ENCODE peak calls at places on chromosome 7, in five cellular contexts. R is heart left ventricle, F is body of pancreas, N is HCT116, Q is breast epithelium. M is an unnamed sample.

GRCh38 chr7:70446448-70447143 is 685.3 kb upstream of the GALNT17 start:
- DNase-seq in Q (no peak), F (no peak), R (no peak), N (no peak), M (no peak)

GRCh38 chr7:105015631-105015965 is 1.6 kb downstream of the KMT2E start:
- DNase-seq in Q (no peak), R (peak), F (no peak), N (no peak), M (no peak)

GRCh38 chr7:106448992-106449859 is 164.4 kb upstream of the NAMPT start:
- DNase-seq in N (no peak), R (no peak), F (no peak), Q (no peak), M (no peak)

GRCh38 chr7:156478486-156478885 is 162.1 kb upstream of the RNF32 start:
- DNase-seq in R (no peak), Q (no peak), F (no peak), N (no peak), M (no peak)

GRCh38 chr7:26664735-26665420 is 199.5 kb downstream of the SKAP2 start:
- DNase-seq in Q (no peak), R (no peak), N (no peak), F (peak), M (no peak)

GRCh38 chr7:27389508-27389907 is 146.9 kb downstream of the EVX1 start:
- DNase-seq in Q (no peak), N (no peak), R (peak), F (no peak), M (no peak)

GRCh38 chr7:18177815-18178660 is 150.4 kb upstream of the PRPS1L1 start:
- DNase-seq in N (no peak), F (no peak), R (no peak), Q (no peak), M (no peak)

GRCh38 chr7:157560258-157560654 is 223.5 kb downstream of the DNAJB6 start:
- DNase-seq in Q (no peak), N (no peak), R (no peak), F (no peak), M (no peak)

GRCh38 chr7:91550931-91551330 is 286.7 kb downstream of the FZD1 start:
- DNase-seq in F (no peak), Q (no peak), R (no peak), N (no peak), M (no peak)

GRCh38 chr7:157027568-157028527 is 17.4 kb upstream of the MNX1 start:
- DNase-seq in F (no peak), R (no peak), Q (no peak), N (no peak), M (no peak)

GRCh38 chr7:46934198-46934825 is 647.6 kb downstream of the TNS3 start:
- DNase-seq in R (no peak), F (no peak), Q (no peak), N (no peak), M (no peak)

GRCh38 chr7:149558149-149558861 is 60.7 kb upstream of the ZNF746 start:
- DNase-seq in N (peak), F (no peak), Q (no peak), R (no peak), M (no peak)

GRCh38 chr7:71770269-71770907 is 638.4 kb downstream of the GALNT17 start:
- DNase-seq in F (peak), N (no peak), R (no peak), Q (no peak), M (no peak)

GRCh38 chr7:35389636-35390035 is 135.7 kb upstream of the TBX20 start:
- DNase-seq in R (no peak), Q (no peak), F (no peak), N (no peak), M (no peak)

GRCh38 chr7:78225534-78225933 is 427.0 kb downstream of the PHTF2 start:
- DNase-seq in Q (no peak), F (no peak), R (no peak), N (no peak), M (peak)

GRCh38 chr7:114539575-114539974 is 125.0 kb downstream of the FOXP2 start:
- DNase-seq in N (peak), Q (no peak), R (no peak), F (peak), M (no peak)

GRCh38 chr7:137909042-137909441 is 62.3 kb upstream of the DGKI start:
- DNase-seq in R (no peak), F (no peak), Q (no peak), N (no peak), M (peak)

GRCh38 chr7:11557627-11558026 is 274.4 kb downstream of the THSD7A start:
- DNase-seq in N (peak), Q (no peak), R (no peak), F (no peak), M (no peak)

GRCh38 chr7:123437447-123437995 is 96.9 kb downstream of the IQUB start:
- DNase-seq in Q (no peak), R (no peak), N (no peak), F (no peak), M (no peak)

DNA sequence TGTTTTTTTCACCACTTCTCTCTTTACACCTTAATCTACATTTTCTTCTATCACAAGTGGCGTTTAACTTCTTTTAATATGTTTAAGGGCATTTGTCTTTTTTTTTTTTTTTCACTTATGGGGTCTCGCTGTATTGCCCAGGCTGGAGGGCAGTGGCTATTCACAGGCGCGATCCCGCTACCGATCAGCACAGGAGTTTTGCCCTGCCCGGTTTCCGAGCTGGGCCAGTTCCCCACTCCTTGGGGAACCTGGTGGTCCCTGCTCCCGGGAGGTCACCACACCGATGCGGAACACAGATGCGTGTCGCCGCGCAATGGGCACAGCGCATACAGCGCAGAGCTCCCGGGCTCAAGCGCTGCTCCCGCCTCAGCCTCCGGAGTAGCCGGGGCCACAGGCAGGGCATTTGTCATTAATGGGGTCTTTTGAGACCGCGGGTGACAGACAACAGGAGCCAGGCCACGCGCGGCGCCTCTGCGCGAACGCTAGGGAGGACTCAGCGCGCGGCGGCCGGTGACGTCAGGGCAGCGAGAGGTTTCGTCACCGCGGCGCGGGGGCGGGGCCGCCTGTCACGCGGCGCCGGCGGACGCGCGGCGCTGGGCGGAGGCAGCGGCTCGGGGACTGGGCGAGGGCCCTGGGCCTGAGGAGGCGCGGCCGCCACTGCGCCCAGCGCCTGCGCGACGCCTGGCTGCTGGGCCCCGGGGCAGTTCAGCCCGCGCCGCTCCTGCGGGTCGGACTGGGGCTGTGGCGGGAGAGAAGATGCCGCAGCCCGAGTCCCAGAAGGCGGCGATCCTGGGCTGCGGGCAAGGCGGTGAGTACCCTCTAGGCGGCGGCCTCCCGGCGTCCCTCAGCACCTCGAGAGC is at the start of gene GALNT11:
- DNase-seq in Q (peak), F (peak), N (peak), R (peak), M (peak)
- TF ChIP-seq POLR2A in Q (peak), F (peak), N (peak), R (peak), M (peak)

DNA sequence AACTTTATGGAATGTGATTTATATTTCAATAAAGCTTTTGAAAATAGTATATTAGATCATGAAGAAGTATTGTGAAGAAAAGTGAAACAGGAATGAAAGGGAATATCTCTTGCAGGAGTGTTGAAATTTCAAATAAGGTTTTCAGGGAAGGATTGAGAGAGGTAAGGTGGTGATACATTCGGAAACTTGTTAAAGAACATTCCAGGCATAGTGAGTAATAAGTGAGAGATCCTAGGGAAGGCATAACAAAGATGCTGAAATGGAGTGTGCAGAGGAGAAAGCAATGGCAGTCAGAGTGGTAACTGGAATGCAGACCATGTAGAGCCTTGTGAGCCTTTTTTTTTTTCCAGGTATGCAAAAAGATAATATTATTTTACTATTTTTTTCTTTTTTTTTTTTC is 4.1 kb downstream of the OR9A4 start:
- DNase-seq in F (no peak), N (no peak), R (no peak), Q (no peak), M (no peak)
- H3K27ac ChIP-seq in F (no peak), N (no peak), R (no peak), Q (no peak), M (no peak)

GRCh38 chr7:32658034-32658944 is 163.0 kb downstream of the AVL9 start:
- DNase-seq in N (peak), Q (no peak), F (no peak), R (no peak), M (no peak)
- TF ChIP-seq POLR2A in N (no peak), Q (no peak), F (no peak), R (no peak), M (no peak)

GRCh38 chr7:28530175-28531142 is 118.1 kb downstream of the CREB5 start:
- DNase-seq in R (peak), Q (no peak), F (no peak), N (no peak), M (no peak)
- H3K27ac ChIP-seq in R (peak), Q (peak), F (no peak), N (no peak), M (no peak)

DNA sequence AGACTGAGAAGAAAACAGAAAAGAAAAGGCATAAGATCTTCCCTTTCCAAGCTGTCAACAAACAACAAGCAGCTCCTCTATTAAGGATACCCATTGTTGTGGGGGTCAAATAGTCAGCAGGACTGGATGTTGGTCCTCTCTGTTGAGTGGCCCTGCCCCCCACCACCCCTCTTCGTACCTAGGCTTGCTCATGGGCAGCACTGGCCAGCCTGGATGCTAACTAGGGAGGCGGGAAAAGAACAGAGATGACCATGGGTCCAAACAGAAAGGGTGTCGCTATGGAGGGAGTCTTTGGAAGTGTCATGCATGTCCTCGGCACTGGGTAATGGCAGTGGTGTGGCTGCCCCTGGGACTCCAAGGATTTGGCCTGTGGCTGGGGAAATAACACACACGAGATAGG is 45.6 kb downstream of the SPDYE5 start:
- DNase-seq in R (no peak), F (no peak), Q (no peak), N (no peak), M (no peak)
- TF ChIP-seq POLR2A in R (no peak), F (no peak), Q (no peak), N (no peak), M (no peak)

GRCh38 chr7:34263168-34263567 is 357.8 kb downstream of the BMPER start:
- DNase-seq in N (no peak), F (no peak), Q (no peak), R (no peak), M (no peak)

DNA sequence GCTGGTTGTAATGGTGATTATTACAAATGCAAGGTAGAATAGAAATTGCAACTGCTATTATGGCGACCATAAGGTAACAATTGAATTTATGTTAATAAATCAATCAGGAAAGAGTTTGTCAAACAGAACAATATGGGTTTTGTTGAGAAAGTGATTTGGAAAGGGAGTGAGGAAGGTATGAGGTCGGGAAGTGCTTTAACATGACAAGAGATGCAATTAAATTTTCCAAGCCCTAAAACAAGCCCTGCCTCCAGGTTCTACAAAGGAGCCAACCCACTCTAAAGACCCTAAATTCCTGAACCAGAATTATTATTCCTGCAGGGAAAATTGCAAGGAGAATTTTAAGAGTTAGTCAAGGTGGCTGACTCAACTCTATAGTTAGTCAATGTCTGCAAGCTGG is 363.7 kb downstream of the BMPER start:
- DNase-seq in N (no peak), F (no peak), R (no peak), Q (no peak), M (no peak)
- H3K27ac ChIP-seq in N (no peak), F (no peak), R (no peak), Q (no peak), M (no peak)

GRCh38 chr7:55512635-55513034 is 59.7 kb downstream of the VOPP1 start:
- DNase-seq in F (no peak), R (no peak), N (no peak), Q (no peak), M (no peak)
- TF ChIP-seq POLR2A in F (no peak), R (no peak), N (no peak), Q (no peak), M (no peak)

DNA sequence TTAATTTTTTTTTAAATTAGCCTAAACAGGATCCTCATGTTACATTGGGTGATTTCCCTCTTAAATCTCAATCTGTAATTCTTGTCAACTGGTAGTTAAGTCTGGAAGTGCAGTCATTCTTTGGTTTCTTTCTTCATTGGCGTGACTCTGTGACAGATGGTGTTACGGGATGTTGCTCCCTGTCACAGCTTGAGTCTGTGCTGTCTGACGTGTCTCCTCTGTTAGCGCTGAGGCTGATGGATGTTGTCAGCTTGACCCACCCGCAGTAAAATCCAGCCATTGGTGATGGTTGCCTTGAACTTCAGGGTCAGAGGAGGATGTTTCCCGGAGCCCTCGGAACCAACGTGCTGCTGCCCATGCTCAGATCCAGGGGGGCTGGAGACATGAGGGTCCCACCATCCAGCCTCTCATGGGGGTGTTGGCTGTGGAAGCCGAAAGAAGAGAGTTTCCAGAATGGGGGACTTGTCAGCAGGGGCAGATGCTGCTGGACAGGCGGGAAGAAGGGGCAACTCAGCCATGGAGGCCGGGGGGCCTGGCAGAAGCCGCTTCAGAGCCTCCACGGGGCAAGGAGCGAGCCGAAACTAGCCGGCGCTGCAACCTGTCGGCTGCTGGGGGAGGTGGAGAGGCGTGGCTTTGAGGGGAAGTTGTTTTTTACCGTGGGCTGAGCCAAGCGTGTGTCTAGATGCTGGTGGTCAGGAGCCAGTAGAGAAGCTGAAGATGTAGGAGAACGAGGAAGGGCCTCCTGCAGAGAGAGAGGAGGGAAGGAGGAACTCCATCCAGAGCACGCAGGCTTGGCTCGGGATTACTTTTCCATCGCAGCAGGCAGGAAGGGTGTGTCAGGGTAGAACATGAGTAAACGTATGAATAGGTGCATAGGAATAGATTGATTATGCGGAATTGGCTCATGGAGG is 3.5 kb downstream of the SUN1 start:
- DNase-seq in Q (no peak), R (no peak), N (no peak), F (no peak), M (no peak)
- H3K27ac ChIP-seq in Q (peak), R (peak), N (no peak), F (no peak), M (no peak)

DNA sequence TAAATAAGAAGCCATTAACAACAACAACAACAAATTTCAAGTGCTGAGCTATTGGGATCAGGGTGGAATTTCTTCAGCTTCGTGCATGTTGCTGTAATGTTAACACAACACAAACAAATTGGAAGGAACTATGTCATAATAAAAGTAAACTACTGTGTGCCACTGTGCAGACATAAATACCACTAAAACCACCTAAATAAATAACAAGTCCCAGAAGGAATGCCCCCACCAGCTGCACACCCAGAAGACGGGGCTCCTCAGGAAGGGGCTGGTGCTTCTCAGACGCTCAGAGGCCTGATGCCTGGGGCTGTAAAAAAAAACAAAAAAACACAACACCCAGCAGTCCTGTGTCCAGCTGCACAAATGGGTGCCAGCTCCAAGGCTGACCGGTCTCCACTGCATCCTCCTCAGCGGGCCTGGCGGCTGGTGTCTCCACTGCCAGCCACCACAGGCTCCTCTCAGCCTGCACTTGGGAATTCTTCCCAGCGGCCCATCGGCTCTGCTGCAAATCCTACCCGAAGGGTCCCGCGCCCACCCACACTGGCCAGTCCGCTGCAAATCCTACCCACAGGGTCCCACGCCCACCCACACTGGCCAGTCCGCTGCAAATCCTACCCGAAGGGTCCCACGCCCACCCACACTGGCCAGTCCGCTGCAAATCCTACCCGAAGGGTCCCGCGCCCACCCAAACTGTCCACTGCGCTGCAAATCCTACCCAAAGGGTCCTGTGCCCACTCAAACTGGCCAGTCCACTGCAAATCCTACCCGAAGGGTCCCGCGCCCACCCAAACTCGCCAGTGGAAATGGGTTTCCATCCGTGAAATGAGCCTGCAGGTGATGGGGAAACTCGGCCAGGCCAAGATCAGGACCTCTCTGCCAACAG is 35.8 kb upstream of the DNAAF5 start:
- DNase-seq in Q (no peak), N (no peak), F (no peak), R (no peak), M (peak)
- TF ChIP-seq POLR2A in Q (no peak), N (no peak), F (no peak), R (no peak), M (no peak)

M was measured in ovary.